ENCODE peak calls at places on chromosome 9, in five cellular contexts. Z is AG04450, O is AG09309, E is HL-60, D is bronchial epithelial cell. T is an unnamed sample.

GRCh38 chr9:69605406-69605805 is 66.8 kb downstream of the APBA1 start:
- DNase-seq in O (no peak), D (no peak), Z (no peak), E (no peak), T (no peak)

GRCh38 chr9:13513262-13513661 is 233.8 kb upstream of the MPDZ start:
- DNase-seq in D (no peak), Z (no peak), O (no peak), E (no peak), T (no peak)

GRCh38 chr9:70049236-70049635 is 5.6 kb downstream of the MAMDC2 start:
- DNase-seq in E (no peak), D (peak; percentile 68), Z (peak; percentile 30), O (peak; percentile 34), T (peak; percentile 82)

GRCh38 chr9:94937214-94937903 is 210.9 kb downstream of the AOPEP start:
- DNase-seq in O (no peak), E (no peak), D (peak; percentile 94), Z (peak; percentile 89), T (peak; percentile 90)

GRCh38 chr9:122442568-122442967 is 35.2 kb downstream of the OR1J1 start:
- DNase-seq in E (no peak), O (no peak), D (no peak), Z (no peak), T (no peak)

GRCh38 chr9:95181845-95182244 is 135.7 kb downstream of the FANCC start:
- DNase-seq in D (no peak), Z (no peak), O (no peak), E (no peak), T (no peak)

GRCh38 chr9:126411225-126411947 is 84.8 kb downstream of the MVB12B start:
- DNase-seq in Z (no peak), O (peak; percentile 55), D (peak; percentile 87), E (no peak), T (no peak)

GRCh38 chr9:125635888-125636287 is 71.1 kb downstream of the MAPKAP1 start:
- DNase-seq in D (no peak), E (no peak), Z (no peak), O (no peak), T (no peak)

GRCh38 chr9:5493597-5494511 is 16.5 kb upstream of the PDCD1LG2 start:
- DNase-seq in Z (no peak), D (peak; percentile 94), O (peak; percentile 54), E (peak; percentile 28), T (peak; percentile 95)

GRCh38 chr9:114383866-114384231 is 3.9 kb downstream of the AKNA start:
- DNase-seq in E (no peak), O (no peak), D (no peak), Z (no peak), T (no peak)

GRCh38 chr9:19992556-19992955 is 203.7 kb upstream of the SLC24A2 start:
- DNase-seq in E (no peak), D (no peak), O (peak; percentile 25), Z (no peak), T (peak; percentile 84)

GRCh38 chr9:38024036-38024681 is 44.9 kb downstream of the SHB start:
- DNase-seq in D (peak; percentile 98), Z (peak; percentile 76), E (no peak), O (no peak), T (peak; percentile 72)

GRCh38 chr9:14144215-14144614 is 169.7 kb downstream of the NFIB start:
- DNase-seq in Z (no peak), E (no peak), O (no peak), D (no peak), T (no peak)

GRCh38 chr9:114988962-114989599 is 58.7 kb upstream of the TNFSF8 start:
- DNase-seq in D (peak; percentile 68), O (no peak), Z (no peak), E (peak; percentile 57), T (peak; percentile 39)

GRCh38 chr9:133979921-133980863 is 11.9 kb downstream of the VAV2 start:
- DNase-seq in O (no peak), E (no peak), D (no peak), Z (no peak), T (no peak)

GRCh38 chr9:36140086-36141084 is 3.9 kb downstream of the GLIPR2 start:
- DNase-seq in D (no peak), O (no peak), Z (no peak), E (no peak), T (no peak)

GRCh38 chr9:89458768-89459496 is 39.0 kb downstream of the SEMA4D start:
- DNase-seq in E (no peak), D (no peak), Z (no peak), O (no peak), T (no peak)

GRCh38 chr9:126985870-126986498 is 71.4 kb downstream of the RALGPS1 start:
- DNase-seq in E (peak; percentile 79), O (peak; percentile 43), Z (no peak), D (peak; percentile 97), T (peak; percentile 61)

GRCh38 chr9:82574911-82575310 is 488.0 kb downstream of the RASEF start:
- DNase-seq in Z (no peak), E (no peak), O (no peak), D (no peak), T (no peak)

GRCh38 chr9:127185931-127186781 is 63.7 kb upstream of the ANGPTL2 start:
- DNase-seq in D (no peak), E (no peak), Z (no peak), O (peak; percentile 98), T (peak; percentile 100)

GRCh38 chr9:38671748-38672147 is 48.2 kb downstream of the FAM240B start:
- DNase-seq in E (no peak), O (no peak), Z (no peak), D (no peak), T (no peak)

GRCh38 chr9:32340401-32340800 is 44.0 kb upstream of the ACO1 start:
- DNase-seq in O (no peak), E (no peak), Z (no peak), D (no peak), T (no peak)

GRCh38 chr9:73089304-73089985 is 62.2 kb upstream of the ANXA1 start:
- DNase-seq in D (peak; percentile 47), E (no peak), Z (no peak), O (no peak), T (no peak)

GRCh38 chr9:92963831-92964606 is 16.7 kb downstream of the FGD3 start:
- DNase-seq in Z (no peak), E (peak; percentile 93), D (no peak), O (no peak), T (no peak)

GRCh38 chr9:84811726-84812074 is 142.2 kb downstream of the NTRK2 start:
- DNase-seq in D (no peak), E (no peak), O (no peak), Z (no peak), T (no peak)

GRCh38 chr9:133855802-133856592 is 117.8 kb upstream of the SARDH start:
- DNase-seq in Z (no peak), D (peak; percentile 15), O (peak; percentile 92), E (peak; percentile 98), T (peak; percentile 93)

DNA sequence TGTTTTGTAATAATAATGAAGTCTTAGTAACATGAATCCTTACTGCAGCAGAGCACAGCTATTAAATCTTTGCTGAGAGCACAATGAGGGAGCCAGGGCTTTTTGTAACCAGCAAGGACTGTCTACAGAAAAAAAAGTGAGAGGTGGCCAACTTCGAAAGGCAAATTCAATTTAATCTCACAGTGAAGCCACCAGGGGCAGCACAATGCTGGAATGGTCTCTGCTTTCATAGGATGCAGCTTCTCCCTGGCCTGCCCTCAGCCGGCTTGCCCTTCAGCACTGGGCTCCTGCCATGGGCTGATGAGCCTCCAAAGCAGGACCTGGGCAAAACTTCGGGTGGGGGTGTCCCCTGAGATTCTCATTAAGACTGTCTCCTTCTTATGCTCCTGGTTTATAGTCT is 134.3 kb downstream of the GNAQ start:
- DNase-seq in E (no peak), Z (no peak), O (no peak), D (no peak), T (peak; percentile 22)
- TF ChIP-seq CTCF in E (no peak), Z (peak; percentile 28), O (no peak), D (peak; percentile 25), T (peak; percentile 22)

GRCh38 chr9:129258124-129258822 is 80.2 kb upstream of the IER5L start:
- DNase-seq in E (peak; percentile 75), D (peak; percentile 66), O (no peak), Z (peak; percentile 61), T (peak; percentile 88)

GRCh38 chr9:129256959-129257713 is 79.1 kb upstream of the IER5L start:
- DNase-seq in D (no peak), O (no peak), Z (no peak), E (no peak), T (no peak)

GRCh38 chr9:129262261-129262660 is 84.2 kb upstream of the IER5L start:
- DNase-seq in O (no peak), D (peak; percentile 55), E (no peak), Z (no peak), T (no peak)

GRCh38 chr9:129259373-129259772 is 81.3 kb upstream of the IER5L start:
- DNase-seq in E (no peak), O (no peak), D (no peak), Z (no peak), T (no peak)

GRCh38 chr9:129258823-129259301 is 80.8 kb upstream of the IER5L start:
- DNase-seq in O (no peak), E (no peak), D (peak; percentile 36), Z (no peak), T (no peak)
- H3K4me3 ChIP-seq in O (peak overlapping the region; percentile 33), E (no peak overlapping the region), D (peak overlapping the region; percentile 7), Z (peak overlapping the region; percentile 44), T (peak overlapping the region; percentile 11)

GRCh38 chr9:112743216-112743835 is 7.2 kb upstream of the SNX30 start:
- DNase-seq in Z (no peak), E (no peak), O (no peak), D (no peak), T (no peak)
- TF ChIP-seq CTCF in Z (peak; percentile 22), E (no peak), O (peak; percentile 47), D (no peak), T (peak; percentile 7)

GRCh38 chr9:124261787-124262595 is 4.2 kb downstream of the NEK6 start:
- DNase-seq in Z (no peak), E (no peak), D (no peak), O (no peak), T (no peak)

GRCh38 chr9:124258765-124259272 is 1.1 kb downstream of the NEK6 start:
- DNase-seq in Z (no peak), E (no peak), D (no peak), O (no peak), T (no peak)

GRCh38 chr9:124262596-124263045 is 4.9 kb downstream of the NEK6 start:
- DNase-seq in D (no peak), E (no peak), O (no peak), Z (no peak), T (peak; percentile 51)

GRCh38 chr9:124259273-124260078 is 1.7 kb downstream of the NEK6 start:
- DNase-seq in Z (no peak), D (peak; percentile 79), O (peak; percentile 63), E (no peak), T (peak; percentile 91)

DNA sequence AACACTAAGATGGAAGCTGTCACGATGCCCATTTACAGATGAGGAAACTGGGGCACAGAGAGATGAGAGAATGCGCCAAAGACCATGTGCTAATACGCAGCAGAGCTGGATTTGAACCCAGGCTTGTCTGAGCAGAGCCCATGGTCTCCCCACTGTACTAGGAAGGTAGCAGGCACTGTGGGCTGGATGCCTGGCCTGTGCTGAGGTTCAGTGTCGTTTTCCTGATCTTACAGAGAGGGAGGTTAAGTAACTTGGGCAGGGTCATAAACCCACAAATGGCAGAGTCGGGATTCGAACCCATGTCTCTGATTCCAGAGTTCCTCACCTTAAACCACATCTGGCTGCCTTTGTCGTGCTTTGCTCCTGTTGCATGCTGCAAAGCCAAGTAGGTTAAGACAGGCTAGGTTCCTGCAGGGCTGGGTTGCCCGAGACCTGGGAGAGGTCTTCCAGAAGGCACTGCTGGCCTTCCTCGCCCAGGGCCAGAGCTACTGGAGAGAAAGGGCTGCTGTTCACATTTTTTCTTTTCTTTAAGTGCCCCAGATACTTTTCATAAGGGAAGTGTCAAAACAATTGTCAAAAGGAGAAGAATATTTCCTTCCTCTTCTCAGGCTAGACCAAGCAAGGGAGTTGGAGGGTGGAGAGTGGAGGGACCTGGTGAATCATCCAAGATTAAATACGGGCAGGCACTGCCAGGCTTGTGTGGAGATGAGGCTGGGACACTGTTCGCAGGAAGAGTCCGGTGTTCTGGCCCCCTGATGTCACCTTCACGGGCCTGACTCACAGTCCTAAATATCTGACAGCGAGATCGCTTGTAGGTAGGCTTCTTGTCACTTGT is 3.2 kb downstream of the NEK6 start:
- DNase-seq in D (peak; percentile 72), E (peak; percentile 78), Z (no peak), O (no peak), T (peak; percentile 86)
- H3K4me3 ChIP-seq in D (no peak overlapping the region), E (peak overlapping the region; percentile 27), Z (peak overlapping the region; percentile 46), O (no peak overlapping the region), T (peak overlapping the region; percentile 36)

T was measured in cardiac fibroblast.